ENCODE peak calls at places on chromosomes 6 and 20, in five cellular contexts. C is GM20000, W is GM19239, B is GM12865, D is AG04450. J is an unnamed sample.
A peak's percentile ranks its signal among the peaks of the same experiment; 100 is the strongest.

GRCh38 chr6:41780623-41781301 is at the start of gene PRICKLE4:
- DNase-seq in W (no peak), D (no peak), C (peak; percentile 39), B (no peak), J (no peak)

GRCh38 chr6:109460161-109460830 is 4.7 kb upstream of the MICAL1 start:
- DNase-seq in W (no peak), B (no peak), C (no peak), D (no peak), J (no peak)

GRCh38 chr6:63636516-63636968 is 940 bp downstream of the PHF3 start:
- DNase-seq in W (no peak), D (no peak), C (peak; percentile 55), B (peak; percentile 60), J (peak; percentile 13)

GRCh38 chr6:3318226-3318625 is 59.5 kb downstream of the PSMG4 start:
- DNase-seq in W (no peak), D (no peak), B (peak; percentile 18), C (no peak), J (no peak)

GRCh38 chr6:81789303-81789702 is 36.8 kb upstream of the TENT5A start:
- DNase-seq in C (no peak), B (no peak), W (no peak), D (no peak), J (no peak)

GRCh38 chr20:57308451-57309410 is 20.9 kb upstream of the SPO11 start:
- DNase-seq in D (no peak), B (no peak), W (no peak), C (no peak), J (no peak)

GRCh38 chr6:111779031-111779430 is 94.2 kb downstream of the FYN start:
- DNase-seq in C (no peak), B (no peak), D (no peak), W (no peak), J (no peak)

GRCh38 chr6:26538572-26538902 is 371 bp downstream of the HMGN4 start:
- DNase-seq in C (no peak), B (peak; percentile 37), W (no peak), D (no peak), J (no peak)

GRCh38 chr6:139380168-139380567 is 5.7 kb upstream of the CITED2 start:
- DNase-seq in C (no peak), B (no peak), D (no peak), W (no peak), J (no peak)

GRCh38 chr6:31948753-31949413 is 3.0 kb downstream of the CFB start:
- DNase-seq in B (no peak), W (no peak), D (no peak), C (no peak), J (no peak)

GRCh38 chr20:48999890-49000870 is 45.9 kb upstream of the CSE1L start:
- DNase-seq in W (no peak), C (no peak), B (no peak), D (no peak), J (no peak)

J was measured in GM12864.